ENCODE peak calls at places on chromosomes 5 and 9, in four cellular contexts. M is heart left ventricle, P is NB4, K is HCT116. I is an unnamed sample.

GRCh38 chr5:97666767-97667166 is 483.7 kb upstream of the RIOK2 start:
- DNase-seq in P (no peak), K (no peak), M (no peak), I (no peak)

GRCh38 chr5:153824909-153825308 is 213.8 kb downstream of the FAM114A2 start:
- DNase-seq in P (no peak), K (no peak), M (no peak), I (no peak)

GRCh38 chr5:17132444-17133083 is 84.9 kb upstream of the BASP1 start:
- DNase-seq in P (peak; percentile 41), K (no peak), M (no peak), I (peak; percentile 4)

GRCh38 chr9:122527193-122527592 is at the start of gene OR1N1:
- DNase-seq in P (no peak), K (no peak), M (no peak), I (no peak)

GRCh38 chr9:127021664-127022337 is 100.6 kb downstream of the ANGPTL2 start:
- DNase-seq in M (peak; percentile 89), K (no peak), P (no peak), I (no peak)

GRCh38 chr9:129481824-129482511 is 138.9 kb downstream of the C9orf50 start:
- DNase-seq in P (no peak), K (no peak), M (peak; percentile 83), I (no peak)

GRCh38 chr9:87498046-87498815 is 564 bp downstream of the DAPK1 start:
- DNase-seq in P (no peak), K (no peak), M (peak; percentile 67), I (peak; percentile 76)

GRCh38 chr5:133483406-133484090 is 128.8 kb downstream of the FSTL4 start:
- DNase-seq in M (no peak), K (no peak), P (no peak), I (no peak)

GRCh38 chr9:134363450-134363849 is 37.2 kb downstream of the RXRA start:
- DNase-seq in P (no peak), M (no peak), K (no peak), I (no peak)

GRCh38 chr5:38802125-38802524 is 43.7 kb upstream of the OSMR start:
- DNase-seq in M (no peak), K (no peak), P (no peak), I (no peak)

GRCh38 chr9:4489562-4489918 is 728 bp upstream of the SLC1A1 start:
- DNase-seq in K (no peak), M (no peak), P (no peak), I (no peak)

GRCh38 chr9:21995652-21996275 is 1.2 kb downstream of the CDKN2B-AS1 start:
- DNase-seq in P (no peak), K (no peak), M (peak; percentile 76), I (peak; percentile 69)

GRCh38 chr5:41835625-41836024 is 34.6 kb downstream of the OXCT1 start:
- DNase-seq in P (peak; percentile 9), K (peak; percentile 13), M (peak; percentile 64), I (no peak)

GRCh38 chr5:153081385-153081784 is 409.1 kb upstream of the GRIA1 start:
- DNase-seq in P (no peak), M (no peak), K (no peak), I (no peak)

GRCh38 chr5:112971285-112971684 is 5.3 kb upstream of the DCP2 start:
- DNase-seq in K (no peak), M (no peak), P (no peak), I (no peak)

GRCh38 chr5:92777421-92777820 is 803.6 kb downstream of the NR2F1-AS1 start:
- DNase-seq in K (no peak), M (no peak), P (no peak), I (no peak)

GRCh38 chr9:35424356-35425352 is 65.3 kb upstream of the RUSC2 start:
- DNase-seq in M (no peak), P (no peak), K (no peak), I (no peak)

GRCh38 chr5:17024686-17025180 is 88.6 kb upstream of the MYO10 start:
- DNase-seq in P (no peak), K (no peak), M (no peak), I (no peak)

GRCh38 chr9:9100070-9100469 is 1300.5 kb upstream of the DMAC1 start:
- DNase-seq in K (no peak), M (no peak), P (no peak), I (no peak)

GRCh38 chr5:167207081-167207480 is 1084.4 kb upstream of the WWC1 start:
- DNase-seq in M (no peak), K (no peak), P (no peak), I (no peak)

GRCh38 chr5:72427016-72427415 is 80.2 kb downstream of the ZNF366 start:
- DNase-seq in M (no peak), P (no peak), K (no peak), I (no peak)

GRCh38 chr5:141926434-141926833 is 2.8 kb downstream of the DELE1 start:
- DNase-seq in K (no peak), P (no peak), M (no peak), I (no peak)

GRCh38 chr5:141928051-141928450 is 4.4 kb downstream of the DELE1 start:
- DNase-seq in M (no peak), K (no peak), P (no peak), I (no peak)

GRCh38 chr5:141919218-141920129 is 4.2 kb upstream of the DELE1 start:
- DNase-seq in M (no peak), K (no peak), P (no peak), I (peak; percentile 58)

GRCh38 chr5:141920771-141921170 is 2.9 kb upstream of the DELE1 start:
- DNase-seq in K (no peak), P (no peak), M (no peak), I (no peak)

DNA sequence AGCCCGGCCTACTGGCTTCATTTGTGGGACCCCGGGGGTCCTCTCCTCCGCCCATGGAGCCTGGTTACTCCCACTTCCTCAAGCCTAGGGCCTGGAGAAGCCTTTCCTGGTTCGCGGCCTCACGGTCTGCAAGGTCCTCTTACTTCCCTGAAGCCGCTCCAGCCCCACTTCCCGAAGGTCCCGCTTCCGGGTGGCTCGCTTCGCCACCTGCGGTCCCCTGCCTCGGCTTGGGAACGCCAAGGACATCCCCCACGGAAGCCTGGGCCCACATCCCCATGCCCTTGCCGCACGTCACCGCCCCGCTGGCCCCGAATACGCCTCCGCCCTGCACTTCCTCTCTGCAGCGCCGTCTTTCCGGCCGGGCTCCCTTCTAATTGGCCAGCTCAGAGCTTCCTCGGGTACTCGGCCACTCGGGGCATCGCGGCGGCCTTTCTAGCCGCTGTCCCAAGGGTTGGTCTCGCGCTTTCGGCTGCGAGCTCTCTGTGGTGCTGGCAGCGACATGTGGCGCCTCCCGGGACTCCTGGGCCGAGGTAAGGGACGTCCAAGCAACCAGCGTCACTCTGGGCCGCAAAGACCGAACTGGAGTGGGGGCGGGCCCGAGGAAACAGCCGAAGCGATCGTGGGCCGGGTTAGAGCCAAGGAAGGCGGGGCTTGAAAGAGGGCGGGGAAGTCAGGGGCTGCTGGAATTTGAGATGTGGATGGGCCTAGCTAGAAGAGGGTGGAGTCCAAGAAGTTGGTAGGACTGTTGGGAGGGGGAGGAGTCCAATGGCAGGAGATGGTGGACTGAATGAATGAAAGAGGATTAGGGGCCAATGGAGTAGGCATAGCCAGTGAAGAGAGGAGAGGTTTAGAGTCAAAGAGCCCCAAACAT is at the start of gene DELE1:
- DNase-seq in M (peak; percentile 97), K (peak; percentile 89), P (peak; percentile 93), I (peak; percentile 94)
- TF ChIP-seq POLR2A in M (peak; percentile 87), K (peak; percentile 88), P (peak; percentile 77), I (peak; percentile 86)

GRCh38 chr9:108185613-108186012 is 670.2 kb downstream of the ACTL7B start:
- DNase-seq in P (no peak), K (no peak), M (no peak), I (no peak)
- TF ChIP-seq POLR2A in P (no peak), K (no peak), M (no peak), I (no peak)

DNA sequence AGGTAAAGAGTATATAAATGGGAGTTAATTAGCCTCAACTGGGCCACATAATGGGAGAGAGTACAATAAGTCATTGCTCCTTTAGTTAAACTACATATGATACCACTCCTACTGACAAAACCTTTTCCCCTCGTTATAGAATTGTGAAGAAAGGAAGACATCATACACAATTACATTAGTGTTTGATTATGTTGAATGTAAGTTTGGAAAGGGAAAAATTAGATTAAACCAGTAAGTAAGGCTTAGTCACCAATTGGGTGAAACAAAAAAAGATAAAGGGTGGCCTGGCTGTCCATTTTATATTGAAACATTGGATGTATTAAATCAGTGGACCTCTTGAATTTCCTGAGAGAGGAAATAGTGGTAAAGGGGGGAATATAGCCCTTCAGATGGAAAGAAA is 464.3 kb upstream of the PAPPA start:
- DNase-seq in P (no peak), K (no peak), M (no peak), I (no peak)
- TF ChIP-seq POLR2A in P (no peak), K (no peak), M (no peak), I (no peak)

GRCh38 chr5:134526483-134527155 is 1.1 kb downstream of the JADE2 start:
- DNase-seq in M (peak; percentile 89), K (peak; percentile 84), P (peak; percentile 81), I (peak; percentile 69)
- TF ChIP-seq POLR2A in M (peak; percentile 56), K (no peak), P (peak; percentile 63), I (peak; percentile 14)

GRCh38 chr5:55303238-55303690 is 4.2 kb downstream of the DHX29 start:
- DNase-seq in P (peak; percentile 33), K (no peak), M (no peak), I (no peak)

GRCh38 chr5:55304584-55304983 is 2.9 kb downstream of the DHX29 start:
- DNase-seq in K (no peak), P (no peak), M (no peak), I (peak; percentile 63)

GRCh38 chr5:55308254-55308836 is 556 bp downstream of the MTREX start:
- DNase-seq in P (peak; percentile 44), K (no peak), M (no peak), I (peak; percentile 75)

GRCh38 chr5:55306641-55307382 is 682 bp downstream of the DHX29 start:
- DNase-seq in K (no peak), M (no peak), P (peak; percentile 28), I (peak; percentile 73)

DNA sequence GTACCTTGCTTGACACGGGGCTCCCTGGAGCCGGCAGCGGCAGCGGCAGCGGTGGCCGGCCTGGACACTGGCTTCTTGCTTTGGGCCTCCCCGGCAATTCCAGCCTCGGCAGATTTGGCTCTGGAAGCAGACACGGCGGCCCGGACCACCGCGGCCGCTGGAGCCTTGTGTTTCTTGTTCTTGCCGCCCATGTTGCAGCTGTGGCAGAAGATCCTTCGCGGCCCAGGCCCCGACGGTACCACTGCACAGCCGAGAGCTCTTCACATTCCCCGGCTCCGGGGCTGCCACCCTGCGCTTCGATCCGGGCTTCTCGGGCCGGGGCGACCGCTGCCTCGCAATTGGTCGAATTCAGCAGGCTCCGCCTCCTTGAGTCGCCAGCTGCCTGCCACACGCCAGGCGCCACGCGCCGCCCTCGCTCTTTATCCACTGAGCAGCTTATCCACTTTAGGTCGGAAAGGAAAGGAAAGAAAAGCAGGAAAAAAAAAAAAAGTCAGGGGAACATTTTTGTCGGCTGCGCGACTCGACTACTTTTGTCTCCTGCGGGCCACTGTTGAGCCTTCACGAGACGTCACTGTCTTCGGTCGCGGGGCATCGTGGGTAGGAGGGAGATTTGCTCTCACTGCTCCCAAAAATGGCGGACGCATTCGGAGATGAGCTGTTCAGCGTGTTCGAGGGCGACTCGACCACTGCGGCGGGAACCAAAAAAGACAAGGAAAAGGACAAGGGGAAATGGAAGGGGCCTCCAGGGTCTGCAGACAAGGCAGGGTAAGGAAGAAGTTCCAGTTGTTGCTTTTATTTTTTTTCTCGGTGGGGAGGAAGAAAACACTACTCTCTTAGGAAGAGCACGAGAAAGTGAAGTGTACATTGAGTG is at the start of the genes DHX29 and MTREX:
- DNase-seq in P (peak; percentile 92), M (peak; percentile 94), K (peak; percentile 80), I (peak; percentile 95)
- TF ChIP-seq POLR2A in P (peak; percentile 56), M (peak; percentile 67), K (peak; percentile 53), I (peak; percentile 90)

GRCh38 chr5:141650851-141651727 is at the start of gene FCHSD1:
- DNase-seq in P (peak; percentile 73), K (peak; percentile 65), M (peak; percentile 94), I (peak; percentile 93)
- TF ChIP-seq POLR2A in P (no peak), K (peak; percentile 53), M (peak; percentile 26), I (peak; percentile 21)

I was measured in erythroblast.